ENCODE peak calls at places on chromosome 17, in eight cellular contexts. B is activated CD8-positive, alpha-beta memory T cell treated with anti-CD3 and anti-CD28 coated beads, Interleukin-2, amount 10 ng/mL, durations not matched to agents 7 days and 5 days; D is CD8-positive, alpha-beta T cell; K is activated T-cell treated with anti-CD3 and anti-CD28 coated beads, Interleukin-2, amount 50 U/mL, for 72 hours; S is pancreas; H is stimulated activated memory B cell treated with anti-CD40 and anti-IgM and Interleukin-4, amounts not matched to agents 10 μg/mL and 1 μg/mL and 100 μg/mL, for 72 hours; C is heart right ventricle; Y is upper lobe of left lung. X is an unnamed sample.

GRCh38 chr17:3603870-3604259 is 5.3 kb downstream of the TRPV1 start:
- ATAC-seq in Y (no peak), H (no peak), B (no peak), C (no peak), K (no peak), S (no peak), D (no peak), X (no peak)

GRCh38 chr17:45221081-45221996 is at the start of gene FMNL1:
- ATAC-seq in K (no peak), H (peak), C (peak), D (no peak), B (peak), Y (peak), S (peak), X (no peak)

GRCh38 chr17:37276475-37276874 is 99.3 kb upstream of the C17orf78 start:
- ATAC-seq in S (no peak), H (no peak), K (no peak), Y (no peak), B (no peak), D (no peak), C (no peak), X (no peak)

GRCh38 chr17:77287432-77288068 is 146.8 kb downstream of the SEC14L1 start:
- ATAC-seq in D (no peak), H (no peak), S (peak), Y (peak), C (peak), K (no peak), B (no peak), X (no peak)

GRCh38 chr17:74123350-74123749 is 80.1 kb upstream of the RPL38 start:
- ATAC-seq in B (no peak), D (no peak), S (no peak), H (no peak), K (no peak), C (no peak), Y (no peak), X (no peak)

GRCh38 chr17:58210922-58211321 is 8.1 kb downstream of the MKS1 start:
- ATAC-seq in H (no peak), Y (no peak), C (no peak), B (no peak), K (no peak), D (no peak), S (no peak), X (no peak)

GRCh38 chr17:27535178-27535928 is 79.1 kb downstream of the KSR1 start:
- ATAC-seq in H (no peak), K (peak), D (no peak), C (no peak), Y (no peak), S (no peak), B (no peak), X (no peak)

GRCh38 chr17:19336938-19337711 is 25.4 kb downstream of the B9D1 start:
- ATAC-seq in S (no peak), H (no peak), D (no peak), Y (no peak), K (no peak), B (no peak), C (peak), X (no peak)

GRCh38 chr17:14464741-14465140 is 163.9 kb downstream of the HS3ST3B1 start:
- ATAC-seq in Y (no peak), C (no peak), S (no peak), K (no peak), H (no peak), D (no peak), B (no peak), X (no peak)

GRCh38 chr17:9999948-10000695 is 95.1 kb upstream of the RCVRN start:
- ATAC-seq in K (no peak), Y (no peak), H (peak), B (no peak), S (no peak), D (no peak), C (no peak), X (no peak)

GRCh38 chr17:12140685-12141084 is 120.0 kb downstream of the MAP2K4 start:
- ATAC-seq in B (no peak), D (no peak), S (no peak), Y (no peak), H (no peak), K (no peak), C (no peak), X (no peak)

GRCh38 chr17:39167492-39167891 is 1.5 kb upstream of the ARL5C start:
- ATAC-seq in C (peak), Y (peak), S (peak), H (no peak), K (no peak), D (no peak), B (peak), X (no peak)

GRCh38 chr17:57326348-57326747 is 70.0 kb downstream of the MSI2 start:
- ATAC-seq in C (no peak), H (no peak), K (no peak), D (no peak), Y (no peak), B (no peak), S (peak), X (no peak)

GRCh38 chr17:28008526-28008925 is 34.0 kb upstream of the NLK start:
- ATAC-seq in H (no peak), B (no peak), D (no peak), C (peak), Y (no peak), S (peak), K (no peak), X (no peak)

GRCh38 chr17:48640858-48641180 is 14.7 kb upstream of the HOXB9 start:
- ATAC-seq in D (no peak), B (no peak), K (no peak), S (no peak), Y (no peak), C (no peak), H (no peak), X (no peak)

GRCh38 chr17:43171761-43172487 is 910 bp downstream of the NBR1 start:
- ATAC-seq in B (no peak), C (no peak), S (peak), D (no peak), Y (peak), H (no peak), K (no peak), X (no peak)

GRCh38 chr17:4696432-4696796 is 7.5 kb downstream of the PELP1 start:
- ATAC-seq in K (peak), Y (no peak), C (no peak), B (peak), H (peak), D (peak), S (no peak), X (peak)

GRCh38 chr17:62688398-62689140 is 61.1 kb downstream of the MRC2 start:
- ATAC-seq in Y (no peak), S (peak), H (no peak), C (no peak), B (no peak), K (no peak), D (no peak), X (no peak)

GRCh38 chr17:16398270-16399267 is 16.8 kb upstream of the TRPV2 start:
- ATAC-seq in Y (no peak), D (no peak), C (no peak), S (peak), H (peak), B (peak), K (peak), X (peak)

GRCh38 chr17:28518578-28518977 is 12.4 kb downstream of the FOXN1 start:
- ATAC-seq in C (no peak), D (no peak), B (no peak), K (no peak), Y (no peak), S (no peak), H (no peak), X (no peak)

GRCh38 chr17:18319604-18320256 is 4.6 kb downstream of the SMCR8 start:
- ATAC-seq in D (no peak), S (no peak), Y (no peak), K (no peak), B (no peak), C (no peak), H (no peak), X (no peak)

GRCh38 chr17:28725166-28725659 is 820 bp downstream of the TLCD1 start:
- ATAC-seq in Y (no peak), D (no peak), S (no peak), K (no peak), C (no peak), B (no peak), H (no peak), X (no peak)

GRCh38 chr17:69223809-69224208 is 4.8 kb downstream of the ABCA10 start:
- ATAC-seq in C (no peak), K (no peak), D (no peak), S (no peak), B (peak), H (peak), Y (no peak), X (no peak)

GRCh38 chr17:61837175-61838051 is 25.9 kb downstream of the BRIP1 start:
- ATAC-seq in H (no peak), K (no peak), C (no peak), B (peak), S (peak), D (peak), Y (peak), X (peak)

GRCh38 chr17:66337268-66337667 is 34.9 kb downstream of the PRKCA start:
- ATAC-seq in B (no peak), Y (no peak), C (no peak), H (no peak), D (no peak), K (peak), S (no peak), X (peak)

GRCh38 chr17:2975469-2975958 is 87.9 kb downstream of the OR1D5 start:
- ATAC-seq in D (no peak), K (no peak), B (no peak), Y (peak), H (no peak), S (peak), C (peak), X (no peak)

GRCh38 chr17:17737938-17738894 is 57.0 kb downstream of the RAI1 start:
- ATAC-seq in B (no peak), C (no peak), D (peak), S (peak), H (peak), Y (peak), K (no peak), X (no peak)

GRCh38 chr17:4187076-4187475 is 44.1 kb downstream of the CYB5D2 start:
- ATAC-seq in H (no peak), D (no peak), K (no peak), B (no peak), C (peak), Y (peak), S (no peak), X (no peak)

GRCh38 chr17:77734371-77735050 is 224.0 kb upstream of the TNRC6C start:
- ATAC-seq in H (no peak), C (peak), K (no peak), B (no peak), S (peak), D (no peak), Y (peak), X (no peak)

GRCh38 chr17:57584050-57584551 is 161.0 kb downstream of the CCDC182 start:
- ATAC-seq in C (peak), Y (peak), K (no peak), S (no peak), B (no peak), H (no peak), D (no peak), X (no peak)

GRCh38 chr17:59406808-59407381 is 75.4 kb downstream of the YPEL2 start:
- ATAC-seq in D (no peak), S (peak), Y (peak), C (peak), B (no peak), K (no peak), H (no peak), X (no peak)

GRCh38 chr17:50471009-50471905 is 2.6 kb upstream of the CHAD start:
- ATAC-seq in H (no peak), B (no peak), K (no peak), D (no peak), Y (no peak), C (no peak), S (no peak), X (no peak)

GRCh38 chr17:63314766-63315165 is 131.3 kb downstream of the CYB561 start:
- ATAC-seq in Y (no peak), S (no peak), K (no peak), H (no peak), D (no peak), C (no peak), B (no peak), X (no peak)

GRCh38 chr17:79038545-79039135 is 14.7 kb downstream of the C1QTNF1 start:
- ATAC-seq in D (no peak), H (peak), Y (peak), B (no peak), K (peak), S (peak), C (peak), X (no peak)

GRCh38 chr17:81814748-81815645 is 11.0 kb downstream of the GCGR start:
- ATAC-seq in B (no peak), Y (no peak), H (no peak), S (peak), C (no peak), D (no peak), K (no peak), X (no peak)

GRCh38 chr17:48254896-48255295 is 147.3 kb downstream of the SNX11 start:
- ATAC-seq in K (no peak), S (no peak), D (no peak), Y (no peak), H (no peak), C (no peak), B (no peak), X (no peak)

GRCh38 chr17:7079581-7080444 is at the start of gene CLEC10A:
- ATAC-seq in K (no peak), S (peak), B (no peak), C (no peak), D (no peak), Y (peak), H (no peak), X (no peak)

GRCh38 chr17:64177346-64178010 is 47.5 kb upstream of the ERN1 start:
- ATAC-seq in Y (no peak), D (no peak), S (no peak), C (no peak), H (no peak), K (no peak), B (no peak), X (no peak)